ENCODE peak calls at places on chromosomes 12 and 14, in seven cellular contexts. B, C, Z, R, I, H and K are unnamed samples.
A peak's percentile ranks its signal among the peaks of the same experiment; 100 is the strongest.

GRCh38 chr14:65079201-65079600 is 23.1 kb downstream of the MAX start:
- DNase-seq in B (no peak), R (no peak), H (no peak), C (no peak), I (no peak), Z (no peak), K (no peak)

GRCh38 chr12:79897617-79898016 is 37.3 kb downstream of the PPP1R12A start:
- DNase-seq in Z (no peak), R (no peak), H (no peak), B (peak; percentile 54), C (peak; percentile 40), I (no peak), K (peak; percentile 81)

GRCh38 chr12:43306066-43306465 is 245.9 kb downstream of the ADAMTS20 start:
- DNase-seq in I (no peak), C (peak; percentile 84), R (no peak), B (no peak), Z (no peak), H (no peak), K (peak; percentile 89)

GRCh38 chr14:33375781-33376180 is 437.1 kb downstream of the NPAS3 start:
- DNase-seq in I (no peak), C (no peak), Z (no peak), R (no peak), B (no peak), H (no peak), K (no peak)

GRCh38 chr12:110937104-110937641 is 16.8 kb upstream of the MYL2 start:
- DNase-seq in Z (peak; percentile 60), H (peak; percentile 44), R (peak; percentile 75), B (no peak), I (peak; percentile 86), C (peak; percentile 6), K (peak; percentile 89)

GRCh38 chr12:50589650-50590435 is 85.1 kb downstream of the DIP2B start:
- DNase-seq in B (no peak), H (no peak), R (no peak), Z (no peak), I (no peak), C (no peak), K (peak; percentile 82)

GRCh38 chr12:57112492-57113294 is 1.5 kb upstream of the STAT6 start:
- DNase-seq in H (no peak), B (no peak), I (no peak), R (no peak), Z (no peak), C (no peak), K (no peak)

GRCh38 chr12:75207338-75208083 is 2.1 kb downstream of the KCNC2 start:
- DNase-seq in C (no peak), Z (peak; percentile 41), B (no peak), I (peak; percentile 65), R (peak; percentile 35), H (no peak), K (no peak)

GRCh38 chr12:104720346-104721064 is 237.6 kb downstream of the SLC41A2 start:
- DNase-seq in R (no peak), C (no peak), Z (no peak), B (no peak), I (no peak), H (peak; percentile 48), K (no peak)

GRCh38 chr12:48810817-48811453 is 7.4 kb upstream of the CACNB3 start:
- DNase-seq in R (no peak), H (no peak), C (peak; percentile 38), Z (no peak), I (no peak), B (peak; percentile 67), K (peak; percentile 95)

GRCh38 chr12:88258396-88258795 is 116.3 kb downstream of the TMTC3 start:
- DNase-seq in Z (no peak), C (peak; percentile 66), R (no peak), I (no peak), B (peak; percentile 77), H (no peak), K (no peak)

GRCh38 chr12:76455582-76456345 is 103.8 kb downstream of the OSBPL8 start:
- DNase-seq in I (no peak), H (no peak), R (no peak), B (peak; percentile 56), Z (peak; percentile 90), C (peak; percentile 84), K (peak; percentile 62)

GRCh38 chr12:68613209-68613904 is 2.7 kb downstream of the RAP1B start:
- DNase-seq in Z (no peak), B (no peak), R (no peak), I (no peak), C (no peak), H (no peak), K (no peak)

GRCh38 chr14:21543426-21544350 is 17.5 kb upstream of the SALL2 start:
- DNase-seq in B (no peak), C (no peak), H (no peak), I (no peak), Z (no peak), R (no peak), K (no peak)

GRCh38 chr12:129997239-129997638 is 93.4 kb upstream of the TMEM132D start:
- DNase-seq in Z (no peak), R (no peak), C (no peak), H (no peak), B (no peak), I (no peak), K (no peak)

GRCh38 chr12:108447168-108447840 is 67.8 kb upstream of the FICD start:
- DNase-seq in R (no peak), H (no peak), B (no peak), Z (no peak), C (no peak), I (no peak), K (peak; percentile 58)